ENCODE peak calls at places on chromosomes 16 and 17, in seven cellular contexts. O is NCI-H748 treated with DMSO at 0.1 percent for 48 hours, G is NCI-H1092, Z is nucleus accumbens, T is midbrain, C is mesothelial cell of epicardium, I is iris pigment epithelial cell. P is an unnamed sample.

GRCh38 chr17:76120658-76121008 is 17.0 kb upstream of the EXOC7 start:
- DNase-seq in O (no peak), G (no peak), Z (no peak), T (no peak), C (no peak), I (no peak), P (no peak)

GRCh38 chr17:72598705-72599104 is 477.9 kb downstream of the SOX9 start:
- DNase-seq in O (no peak), G (no peak), Z (no peak), T (no peak), C (no peak), I (no peak), P (no peak)

GRCh38 chr16:55014022-55014421 is 83.4 kb downstream of the IRX5 start:
- DNase-seq in O (no peak), G (no peak), Z (no peak), T (no peak), C (no peak), I (no peak), P (no peak)

GRCh38 chr17:38881600-38882191 is 11.8 kb downstream of the LASP1 start:
- DNase-seq in O (no peak), G (no peak), Z (no peak), T (no peak), C (peak), I (peak), P (peak)

GRCh38 chr17:1574697-1575471 is 12.3 kb upstream of the PITPNA start:
- DNase-seq in O (no peak), G (peak), Z (no peak), T (no peak), C (no peak), I (no peak), P (no peak)

GRCh38 chr17:35801583-35802224 is 6.3 kb upstream of the MMP28 start:
- DNase-seq in O (no peak), G (peak), Z (peak), T (peak), C (no peak), I (peak), P (peak)

GRCh38 chr17:2466936-2467335 is 44.8 kb downstream of the METTL16 start:
- DNase-seq in O (no peak), G (no peak), Z (no peak), T (no peak), C (no peak), I (no peak), P (no peak)

GRCh38 chr17:75241143-75241430 is 20.3 kb downstream of the GGA3 start:
- DNase-seq in O (no peak), G (no peak), Z (no peak), T (no peak), C (no peak), I (no peak), P (no peak)

GRCh38 chr17:33712120-33712519 is 419.0 kb upstream of the ASIC2 start:
- DNase-seq in O (no peak), G (no peak), Z (no peak), T (no peak), C (no peak), I (no peak), P (no peak)

GRCh38 chr16:22098538-22099255 is 6.4 kb downstream of the VWA3A start:
- DNase-seq in O (no peak), G (peak), Z (no peak), T (no peak), C (no peak), I (peak), P (no peak)

GRCh38 chr17:51258756-51259573 is 884 bp downstream of the MBTD1 start:
- DNase-seq in O (peak), G (no peak), Z (no peak), T (no peak), C (peak), I (peak), P (peak)

GRCh38 chr17:50256826-50257573 is 17.3 kb upstream of the TMEM92 start:
- DNase-seq in O (no peak), G (no peak), Z (no peak), T (no peak), C (no peak), I (no peak), P (no peak)

GRCh38 chr16:88685156-88686061 is 898 bp downstream of the SNAI3 start:
- DNase-seq in O (no peak), G (no peak), Z (no peak), T (no peak), C (no peak), I (peak), P (peak)

GRCh38 chr16:58411736-58412614 is 19.7 kb downstream of the GINS3 start:
- DNase-seq in O (no peak), G (no peak), Z (no peak), T (no peak), C (no peak), I (no peak), P (peak)

GRCh38 chr17:73815474-73815873 is 171.2 kb upstream of the SDK2 start:
- DNase-seq in O (no peak), G (no peak), Z (no peak), T (no peak), C (no peak), I (no peak), P (no peak)